ENCODE peak calls at places on chromosomes 4 and X, in eight cellular contexts. T is stimulated activated CD4-positive, alpha-beta T cell treated with anti-CD3 and anti-CD28 coated beads, Interleukin-15, amount 100 ng/mL, for 24 hours; A is nephron progenitor cell; I is effector memory CD8-positive, alpha-beta T cell; C is T follicular helper cell; V is activated CD4-positive, alpha-beta memory T cell treated with anti-CD3 and anti-CD28 coated beads for 36 hours; D is transverse colon; Q is suprapubic skin. B is an unnamed sample.

GRCh38 chrX:101507986-101508385 is 22.7 kb downstream of the ARMCX4 start:
- DNase-seq in T (no peak), A (no peak), I (no peak), C (no peak), V (no peak), D (no peak), Q (no peak), B (no peak)

GRCh38 chr4:39331191-39331590 is 35.0 kb downstream of the RFC1 start:
- DNase-seq in T (no peak), A (no peak), I (no peak), C (no peak), V (no peak), D (no peak), Q (no peak), B (no peak)

GRCh38 chr4:145507636-145508035 is 26.0 kb downstream of the SMAD1 start:
- DNase-seq in T (no peak), A (no peak), I (no peak), C (no peak), V (no peak), D (no peak), Q (no peak), B (no peak)

GRCh38 chrX:69493193-69493592 is 10.9 kb upstream of the NALF2 start:
- DNase-seq in T (peak), A (peak), I (no peak), C (peak), V (peak), D (peak), Q (no peak), B (no peak)

GRCh38 chr4:7187297-7187592 is 5.1 kb upstream of the SORCS2 start:
- DNase-seq in T (no peak), A (no peak), I (no peak), C (no peak), V (no peak), D (no peak), Q (peak), B (no peak)

GRCh38 chrX:139559383-139560042 is 29.0 kb downstream of the F9 start:
- DNase-seq in T (no peak), A (peak), I (no peak), C (no peak), V (no peak), D (peak), Q (no peak), B (no peak)

GRCh38 chr4:10384974-10385373 is 72.3 kb downstream of the ZNF518B start:
- DNase-seq in T (no peak), A (no peak), I (no peak), C (no peak), V (no peak), D (no peak), Q (no peak), B (no peak)

GRCh38 chrX:9829308-9830267 is 43.4 kb downstream of the SHROOM2 start:
- DNase-seq in T (peak), A (no peak), I (no peak), C (no peak), V (peak), D (no peak), Q (no peak), B (no peak)